ENCODE peak calls at places on chromosomes 4 and X, in six cellular contexts. P, X, M, L, V and I are unnamed samples.

GRCh38 chr4:10158355-10158942 is 41.9 kb upstream of the WDR1 start:
- DNase-seq in P (no peak), X (peak; percentile 63), M (peak; percentile 44), L (no peak), V (no peak), I (no peak)

GRCh38 chrX:51976503-51976902 is 83.1 kb downstream of the MAGED1 start:
- DNase-seq in P (no peak), X (no peak), M (no peak), L (no peak), V (no peak), I (no peak)

GRCh38 chr4:188198980-188199792 is 59.9 kb downstream of the TRIML1 start:
- DNase-seq in P (no peak), X (no peak), M (no peak), L (no peak), V (no peak), I (no peak)

GRCh38 chr4:112514449-112515277 is 1.3 kb downstream of the NEUROG2 start:
- DNase-seq in P (no peak), X (no peak), M (no peak), L (no peak), V (no peak), I (peak; percentile 54)

GRCh38 chrX:44580466-44580865 is 37.8 kb upstream of the FUNDC1 start:
- DNase-seq in P (no peak), X (peak; percentile 55), M (peak; percentile 79), L (no peak), V (no peak), I (no peak)

GRCh38 chr4:67393699-67394281 is 151.5 kb downstream of the CENPC start:
- DNase-seq in P (no peak), X (peak; percentile 66), M (no peak), L (no peak), V (no peak), I (peak; percentile 13)

GRCh38 chr4:138507527-138507926 is 265.4 kb upstream of the SLC7A11 start:
- DNase-seq in P (no peak), X (peak; percentile 62), M (no peak), L (no peak), V (no peak), I (no peak)

GRCh38 chrX:8201896-8202331 is 30.8 kb upstream of the VCX2 start:
- DNase-seq in P (no peak), X (peak; percentile 18), M (peak; percentile 54), L (peak; percentile 17), V (peak; percentile 11), I (no peak)

GRCh38 chr4:116561717-116562116 is 523.7 kb downstream of the TRAM1L1 start:
- DNase-seq in P (no peak), X (no peak), M (no peak), L (no peak), V (no peak), I (no peak)

GRCh38 chrX:14528629-14529287 is 578 bp upstream of the GLRA2 start:
- DNase-seq in P (peak; percentile 26), X (peak; percentile 17), M (no peak), L (peak; percentile 18), V (peak; percentile 4), I (peak; percentile 80)

GRCh38 chrX:153499876-153500275 is 5.1 kb downstream of the BGN start:
- DNase-seq in P (no peak), X (no peak), M (no peak), L (peak; percentile 41), V (no peak), I (no peak)

GRCh38 chr4:185624248-185624568 is 88.9 kb upstream of the PDLIM3 start:
- DNase-seq in P (no peak), X (no peak), M (no peak), L (peak; percentile 47), V (no peak), I (no peak)

GRCh38 chrX:357693-358471 is 28.8 kb downstream of the PPP2R3B start:
- DNase-seq in P (no peak), X (peak; percentile 68), M (no peak), L (peak; percentile 13), V (no peak), I (no peak)

GRCh38 chr4:10180927-10181744 is 64.5 kb upstream of the WDR1 start:
- DNase-seq in P (no peak), X (peak; percentile 97), M (no peak), L (no peak), V (no peak), I (no peak)

GRCh38 chr4:7427326-7428260 is 7.1 kb downstream of the PSAPL1 start:
- DNase-seq in P (peak; percentile 10), X (no peak), M (no peak), L (peak; percentile 3), V (peak; percentile 3), I (no peak)

GRCh38 chrX:70089575-70090297 is 27.5 kb downstream of the OTUD6A start:
- DNase-seq in P (no peak), X (peak; percentile 28), M (no peak), L (no peak), V (peak; percentile 10), I (no peak)

GRCh38 chr4:68385267-68385666 is 35.4 kb upstream of the YTHDC1 start:
- DNase-seq in P (no peak), X (no peak), M (no peak), L (no peak), V (no peak), I (no peak)

GRCh38 chr4:14152834-14153519 is 525.5 kb upstream of the BOD1L1 start:
- DNase-seq in P (no peak), X (no peak), M (no peak), L (no peak), V (no peak), I (no peak)

GRCh38 chrX:18574591-18574990 is 97.3 kb downstream of the RS1 start:
- DNase-seq in P (peak; percentile 49), X (peak; percentile 66), M (peak; percentile 1), L (peak; percentile 22), V (peak; percentile 10), I (no peak)

GRCh38 chr4:3871181-3871852 is 105.1 kb downstream of the ADRA2C start:
- DNase-seq in P (no peak), X (no peak), M (no peak), L (no peak), V (no peak), I (peak; percentile 83)

GRCh38 chr4:188417181-188417580 is 277.9 kb downstream of the TRIML1 start:
- DNase-seq in P (no peak), X (no peak), M (no peak), L (no peak), V (no peak), I (no peak)

GRCh38 chrX:96372313-96373046 is 312.2 kb upstream of the DIAPH2 start:
- DNase-seq in P (no peak), X (peak; percentile 79), M (peak; percentile 10), L (no peak), V (peak; percentile 5), I (peak; percentile 18)

GRCh38 chrX:75623535-75623934 is 100.7 kb upstream of the ZDHHC15 start:
- DNase-seq in P (no peak), X (no peak), M (no peak), L (no peak), V (no peak), I (no peak)

GRCh38 chr4:32268949-32269348 is 1548.8 kb downstream of the PCDH7 start:
- DNase-seq in P (no peak), X (peak; percentile 36), M (no peak), L (no peak), V (no peak), I (no peak)

GRCh38 chrX:12814434-12814833 is 23.2 kb downstream of the PRPS2 start:
- DNase-seq in P (no peak), X (peak; percentile 71), M (no peak), L (no peak), V (peak; percentile 8), I (peak; percentile 27)

GRCh38 chr4:184471872-184472539 is 2.3 kb downstream of the IRF2 start:
- DNase-seq in P (no peak), X (peak; percentile 20), M (no peak), L (no peak), V (no peak), I (no peak)
- TF ChIP-seq CTCF in P (no peak), X (no peak), M (no peak), L (no peak), V (no peak), I (no peak)

DNA sequence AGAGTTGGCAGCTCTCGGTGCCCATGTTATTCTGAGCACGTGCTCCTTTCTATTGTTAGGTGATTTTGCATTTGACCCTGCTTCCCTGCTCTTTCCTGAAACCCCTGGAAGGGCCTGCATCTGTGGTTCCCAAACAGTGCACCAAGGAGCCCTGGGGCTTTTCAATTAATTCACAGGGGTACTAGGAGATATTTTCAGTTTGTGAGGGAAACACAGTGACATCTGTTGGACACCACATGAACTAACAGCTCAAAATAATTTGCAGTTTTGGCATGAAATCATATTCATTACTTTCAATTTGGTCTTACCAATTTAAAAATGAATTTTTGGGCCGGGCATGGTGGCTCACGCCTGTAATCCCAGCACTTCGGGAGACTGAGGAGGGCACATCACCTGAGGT is 156.6 kb downstream of the GATB start:
- DNase-seq in P (no peak), X (peak; percentile 50), M (no peak), L (no peak), V (no peak), I (no peak)
- TF ChIP-seq CTCF in P (peak; percentile 23), X (peak; percentile 62), M (peak; percentile 59), L (peak; percentile 38), V (peak; percentile 16), I (no peak)

GRCh38 chr4:39559641-39560040 is 32.4 kb upstream of the UGDH start:
- DNase-seq in P (no peak), X (no peak), M (no peak), L (no peak), V (no peak), I (no peak)
- TF ChIP-seq CTCF in P (no peak), X (no peak), M (no peak), L (no peak), V (no peak), I (no peak)

DNA sequence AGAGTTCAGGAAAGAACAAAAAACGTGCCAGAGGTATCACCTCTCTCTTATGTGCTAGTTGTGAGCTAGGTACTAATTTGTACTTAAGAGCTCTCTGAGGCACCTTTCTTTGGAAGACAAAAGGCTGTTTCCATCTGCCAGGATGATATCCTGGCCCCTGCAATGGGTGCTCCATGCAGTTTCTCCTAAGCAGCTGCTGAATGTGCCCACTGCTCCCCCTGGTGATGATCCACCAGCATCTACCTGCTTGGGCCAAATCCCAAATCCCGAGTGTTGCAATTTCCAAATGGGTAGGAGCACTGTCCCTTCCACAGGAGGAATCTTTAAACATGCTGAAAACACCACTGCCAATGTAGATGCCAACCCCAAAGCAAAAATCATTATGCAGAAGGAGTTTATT is 69.4 kb upstream of the C4orf50 start:
- DNase-seq in P (no peak), X (peak; percentile 21), M (peak; percentile 2), L (no peak), V (no peak), I (peak; percentile 56)
- TF ChIP-seq CTCF in P (no peak), X (peak; percentile 31), M (peak; percentile 73), L (peak; percentile 60), V (peak; percentile 33), I (peak; percentile 67)

DNA sequence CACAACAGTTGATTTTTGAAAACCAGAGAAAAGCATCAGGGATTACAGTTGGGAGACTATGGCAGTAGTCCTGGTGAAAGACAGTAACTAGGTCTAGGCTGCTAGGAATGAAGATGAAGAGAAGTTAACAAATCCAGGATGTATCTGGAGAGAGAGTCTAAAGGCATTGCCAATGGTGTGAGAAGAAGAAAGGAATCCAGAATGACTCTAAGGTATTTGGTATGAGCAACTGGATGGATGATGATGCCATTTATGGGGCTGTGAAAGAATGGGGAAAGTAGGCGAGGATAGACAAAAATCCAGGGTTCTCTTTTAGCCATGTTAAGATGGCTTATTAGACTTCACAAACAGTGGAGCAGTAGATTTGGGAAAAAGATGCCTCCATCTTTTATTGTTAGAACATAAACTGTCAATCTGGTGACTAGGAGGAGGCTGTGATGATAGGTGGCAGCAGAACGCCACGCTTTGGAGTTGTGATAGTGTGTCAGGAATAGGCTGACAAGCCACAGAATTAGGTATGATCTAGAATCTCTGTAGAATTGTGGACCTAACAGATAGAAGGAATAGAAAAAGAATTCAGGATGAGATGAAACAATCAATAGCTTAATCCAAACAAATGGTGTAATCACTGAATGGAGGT is 27.3 kb upstream of the JADE1 start:
- DNase-seq in P (peak; percentile 20), X (no peak), M (no peak), L (peak; percentile 29), V (no peak), I (no peak)
- TF ChIP-seq CTCF in P (no peak), X (no peak), M (no peak), L (peak; percentile 59), V (peak; percentile 39), I (no peak)